ENCODE peak calls at places on chromosome 16, in four cellular contexts. D is fibroblast of the aortic adventitia, Z is pancreas, V is sigmoid colon. O is an unnamed sample.

GRCh38 chr16:66964049-66964448 is 3.0 kb downstream of the CES3 start:
- DNase-seq in D (no peak), Z (no peak), V (no peak), O (no peak)

GRCh38 chr16:29710227-29711219 is 31.5 kb downstream of the QPRT start:
- DNase-seq in Z (no peak), D (peak; percentile 82), V (no peak), O (peak; percentile 79)

GRCh38 chr16:85613609-85614337 is 651 bp downstream of the GSE1 start:
- DNase-seq in V (peak; percentile 86), Z (peak; percentile 70), D (peak; percentile 22), O (peak; percentile 33)

GRCh38 chr16:668519-669171 is 713 bp downstream of the RHOT2 start:
- DNase-seq in Z (no peak), D (no peak), V (no peak), O (no peak)

GRCh38 chr16:73057369-73058210 is 9.7 kb upstream of the ZFHX3 start:
- DNase-seq in V (no peak), Z (no peak), D (no peak), O (peak; percentile 40)

GRCh38 chr16:75402821-75403475 is 30.4 kb downstream of the CFDP1 start:
- DNase-seq in Z (no peak), V (no peak), D (peak; percentile 73), O (peak; percentile 64)

GRCh38 chr16:55136356-55136755 is 187.6 kb upstream of the IRX6 start:
- DNase-seq in Z (no peak), V (no peak), D (peak; percentile 5), O (peak; percentile 59)

GRCh38 chr16:87076331-87076949 is 240.8 kb downstream of the C16orf95 start:
- DNase-seq in Z (no peak), D (no peak), V (peak; percentile 43), O (no peak)

GRCh38 chr16:768428-768827 is 7.9 kb downstream of the MSLN start:
- DNase-seq in V (no peak), Z (no peak), D (no peak), O (no peak)

GRCh38 chr16:80580109-80580832 is 39.5 kb downstream of the DYNLRB2 start:
- DNase-seq in Z (no peak), D (peak; percentile 24), V (no peak), O (peak; percentile 28)

GRCh38 chr16:54432481-54433229 is 146.1 kb upstream of the IRX3 start:
- DNase-seq in Z (peak; percentile 18), V (no peak), D (no peak), O (no peak)

GRCh38 chr16:87681990-87682570 is 79.8 kb downstream of the JPH3 start:
- DNase-seq in V (no peak), Z (no peak), D (peak; percentile 79), O (peak; percentile 64)

GRCh38 chr16:22933173-22933572 is 119.2 kb downstream of the HS3ST2 start:
- DNase-seq in Z (no peak), D (no peak), V (no peak), O (no peak)

GRCh38 chr16:75250809-75251279 is 580 bp downstream of the BCAR1 start:
- DNase-seq in Z (peak; percentile 80), D (no peak), V (peak; percentile 79), O (no peak)

GRCh38 chr16:10371592-10371991 is 14.3 kb upstream of the ATF7IP2 start:
- DNase-seq in V (no peak), D (no peak), Z (no peak), O (no peak)

GRCh38 chr16:23128056-23128455 is 21.2 kb downstream of the USP31 start:
- DNase-seq in D (no peak), V (no peak), Z (no peak), O (no peak)

GRCh38 chr16:57764341-57765159 is 29.0 kb downstream of the KATNB1 start:
- DNase-seq in Z (no peak), V (no peak), D (peak; percentile 68), O (peak; percentile 71)

GRCh38 chr16:71461686-71462648 is at the start of gene ZNF23:
- DNase-seq in D (peak; percentile 75), Z (peak; percentile 73), V (peak; percentile 94), O (peak; percentile 82)

GRCh38 chr16:685967-686366 is 1.8 kb upstream of the JMJD8 start:
- DNase-seq in Z (peak; percentile 52), D (peak; percentile 25), V (no peak), O (peak; percentile 40)

GRCh38 chr16:88783391-88784073 is 1.5 kb downstream of the PIEZO1 start:
- DNase-seq in V (peak; percentile 83), Z (no peak), D (peak; percentile 30), O (peak; percentile 75)

GRCh38 chr16:88779406-88780099 is 5.5 kb downstream of the PIEZO1 start:
- DNase-seq in Z (no peak), V (peak; percentile 86), D (peak; percentile 35), O (no peak)

GRCh38 chr16:88780100-88781062 is 4.6 kb downstream of the PIEZO1 start:
- DNase-seq in D (no peak), Z (no peak), V (no peak), O (no peak)

GRCh38 chr16:88782454-88783390 is 2.3 kb downstream of the PIEZO1 start:
- DNase-seq in Z (no peak), D (peak; percentile 70), V (peak; percentile 80), O (peak; percentile 59)

GRCh38 chr16:88781140-88782077 is 3.6 kb downstream of the PIEZO1 start:
- DNase-seq in V (no peak), D (no peak), Z (no peak), O (no peak)
- TF ChIP-seq CTCF in V (no peak), D (no peak), Z (no peak), O (no peak)

GRCh38 chr16:47507701-47508100 is 46.6 kb downstream of the PHKB start:
- DNase-seq in D (no peak), V (no peak), Z (no peak), O (peak; percentile 37)

GRCh38 chr16:47503936-47504335 is 42.8 kb downstream of the PHKB start:
- DNase-seq in D (no peak), V (no peak), Z (no peak), O (no peak)

GRCh38 chr16:47511882-47512281 is 50.8 kb downstream of the PHKB start:
- DNase-seq in D (no peak), V (no peak), Z (no peak), O (no peak)

GRCh38 chr16:47504599-47504998 is 43.5 kb downstream of the PHKB start:
- DNase-seq in V (no peak), Z (no peak), D (no peak), O (peak; percentile 59)

GRCh38 chr16:47506800-47507199 is 45.7 kb downstream of the PHKB start:
- DNase-seq in D (no peak), Z (no peak), V (no peak), O (peak; percentile 29)
- H3K4me3 ChIP-seq in D (no peak overlapping the region), Z (no peak overlapping the region), V (no peak overlapping the region), O (no peak overlapping the region)

DNA sequence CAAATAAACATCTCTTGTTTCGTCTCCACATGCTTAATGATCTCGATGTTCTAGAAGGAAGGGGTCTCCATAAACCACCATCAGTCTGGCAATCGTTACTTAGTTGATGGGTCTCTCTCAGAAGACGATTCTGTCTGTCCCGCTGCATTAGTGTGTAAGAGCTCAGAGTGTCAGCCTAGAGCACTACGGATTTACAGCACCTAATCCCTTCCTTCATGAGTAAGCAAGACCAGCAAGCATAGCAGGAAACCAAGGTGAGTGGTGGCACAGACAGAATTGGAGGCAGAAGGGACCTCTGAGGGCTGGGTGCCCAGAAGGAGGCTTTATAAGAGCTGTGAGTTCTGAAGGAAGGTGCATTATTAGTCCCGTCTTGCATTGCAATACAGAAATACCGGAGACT is 440.1 kb downstream of the RBFOX1 start:
- DNase-seq in V (no peak), D (no peak), Z (no peak), O (no peak)
- TF ChIP-seq CTCF in V (no peak), D (no peak), Z (no peak), O (no peak)

GRCh38 chr16:14489460-14489859 is 140.6 kb downstream of the PARN start:
- DNase-seq in Z (no peak), V (no peak), D (peak; percentile 21), O (peak; percentile 34)
- H3K4me3 ChIP-seq in Z (no peak overlapping the region), V (no peak overlapping the region), D (no peak overlapping the region), O (no peak overlapping the region)

GRCh38 chr16:35868630-35869029 is 2409.2 kb downstream of the TP53TG3F start:
- DNase-seq in V (no peak), Z (no peak), D (no peak), O (no peak)
- TF ChIP-seq CTCF in V (no peak), Z (no peak), D (no peak), O (no peak)

GRCh38 chr16:17270111-17270510 is 200.6 kb downstream of the XYLT1 start:
- DNase-seq in V (no peak), Z (peak; percentile 68), D (no peak), O (no peak)

GRCh38 chr16:17269434-17269833 is 201.3 kb downstream of the XYLT1 start:
- DNase-seq in Z (no peak), V (no peak), D (no peak), O (no peak)

GRCh38 chr16:17271687-17272086 is 199.1 kb downstream of the XYLT1 start:
- DNase-seq in V (no peak), Z (peak; percentile 41), D (peak; percentile 48), O (no peak)

GRCh38 chr16:17272716-17273115 is 198.0 kb downstream of the XYLT1 start:
- DNase-seq in Z (no peak), D (no peak), V (no peak), O (no peak)

GRCh38 chr16:17270683-17271109 is 200.1 kb downstream of the XYLT1 start:
- DNase-seq in D (no peak), V (no peak), Z (peak; percentile 73), O (no peak)
- H3K4me3 ChIP-seq in D (no peak overlapping the region), V (no peak overlapping the region), Z (no peak overlapping the region), O (no peak overlapping the region)

GRCh38 chr16:51461255-51461654 is 310.2 kb upstream of the SALL1 start:
- DNase-seq in Z (no peak), D (no peak), V (no peak), O (no peak)
- TF ChIP-seq CTCF in Z (no peak), D (no peak), V (no peak), O (no peak)

DNA sequence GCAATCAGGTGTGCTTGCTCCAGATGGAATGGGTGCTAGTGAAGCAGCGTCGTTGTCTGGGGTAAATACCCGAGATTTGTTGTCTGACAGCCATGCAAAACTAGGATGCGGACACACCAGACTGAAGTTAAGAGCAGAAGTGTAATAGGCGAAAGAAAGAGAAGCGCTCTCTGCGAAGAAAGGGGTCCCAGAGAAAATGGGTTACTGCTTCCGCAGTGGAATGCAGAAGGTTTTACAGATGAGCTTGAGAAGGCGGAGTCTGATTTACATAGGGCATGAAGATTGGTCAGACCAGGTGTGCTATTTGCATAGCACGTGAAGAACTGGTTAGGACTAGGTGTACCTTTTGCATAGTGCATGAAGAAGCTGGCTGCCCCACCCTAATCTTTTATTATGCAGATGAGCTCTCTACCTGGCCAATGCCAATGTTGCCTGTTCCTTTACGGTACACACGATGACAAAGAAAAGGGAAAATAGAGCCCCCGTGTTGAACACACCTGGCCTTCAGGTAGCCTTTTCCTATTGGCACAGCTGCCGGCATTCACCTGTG is 32.0 kb upstream of the SNN start:
- DNase-seq in D (no peak), Z (peak; percentile 69), V (no peak), O (no peak)
- H3K4me3 ChIP-seq in D (no peak overlapping the region), Z (no peak overlapping the region), V (no peak overlapping the region), O (no peak overlapping the region)

DNA sequence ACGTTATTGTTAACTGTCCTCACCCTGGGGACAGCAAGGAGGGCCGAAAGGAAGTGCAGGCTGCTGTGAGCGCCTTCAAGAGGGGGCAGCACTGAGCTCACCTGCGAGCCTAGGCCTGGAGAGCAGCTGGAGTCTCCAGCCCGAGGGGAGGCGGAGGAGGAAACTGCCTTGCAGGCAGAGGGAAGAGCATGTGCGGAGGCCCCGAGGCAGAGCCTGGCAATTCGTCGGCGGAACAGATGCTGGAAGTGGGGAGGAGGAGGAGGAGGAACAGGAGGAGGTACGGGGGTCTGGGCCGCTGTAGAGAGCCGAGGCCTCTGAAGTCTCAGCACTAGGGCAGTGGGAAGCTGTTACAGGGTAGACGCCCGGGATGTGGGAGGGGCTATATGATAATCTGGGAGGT is 49.6 kb upstream of the PLCG2 start:
- DNase-seq in V (no peak), Z (no peak), D (no peak), O (no peak)
- TF ChIP-seq CTCF in V (no peak), Z (no peak), D (no peak), O (no peak)

O was measured in fibroblast of villous mesenchyme.